ENCODE peak calls at places on chromosomes 13 and 19, in eight cellular contexts. H is activated CD4-positive, CD25-positive, alpha-beta regulatory T cell treated with anti-CD3 and anti-CD28 coated beads, Interleukin-2, amount 50 U/mL, for 72 hours; R is cardiac fibroblast; G is RWPE1; W is NCI-H2029; S is NCI-H1436; N is stimulated activated CD4-positive, alpha-beta T cell treated with anti-CD3 and anti-CD28 coated beads, Interleukin-4, amount 100 ng/mL, for 1 hour; C is fibroblast of lung. I is an unnamed sample.

GRCh38 chr19:30089086-30089665 is 147.1 kb downstream of the URI1 start:
- DNase-seq in H (no peak), R (no peak), G (no peak), W (no peak), S (no peak), N (no peak), C (no peak), I (no peak)

GRCh38 chr13:98528663-98529064 is 48.2 kb downstream of the STK24 start:
- DNase-seq in H (no peak), R (peak; percentile 26), G (peak; percentile 6), W (no peak), S (no peak), N (no peak), C (peak; percentile 63), I (no peak)

GRCh38 chr13:94305934-94306333 is 173.5 kb downstream of the DCT start:
- DNase-seq in H (no peak), R (no peak), G (no peak), W (no peak), S (no peak), N (no peak), C (peak; percentile 39), I (no peak)

GRCh38 chr19:10812902-10813404 is 23.1 kb downstream of the TMED1 start:
- DNase-seq in H (no peak), R (peak; percentile 95), G (peak; percentile 38), W (no peak), S (no peak), N (no peak), C (peak; percentile 96), I (no peak)

GRCh38 chr19:11210656-11210928 is 13.2 kb upstream of the KANK2 start:
- DNase-seq in H (no peak), R (no peak), G (no peak), W (no peak), S (no peak), N (no peak), C (no peak), I (no peak)

GRCh38 chr13:33340631-33341030 is 55.1 kb upstream of the STARD13 start:
- DNase-seq in H (no peak), R (peak; percentile 54), G (no peak), W (no peak), S (no peak), N (no peak), C (no peak), I (no peak)

GRCh38 chr19:50548191-50549058 is 19.8 kb downstream of the LRRC4B start:
- DNase-seq in H (no peak), R (no peak), G (no peak), W (no peak), S (no peak), N (no peak), C (no peak), I (no peak)

GRCh38 chr19:58544591-58545285 is 874 bp downstream of the TRIM28 start:
- DNase-seq in H (no peak), R (peak; percentile 65), G (peak; percentile 77), W (no peak), S (no peak), N (peak; percentile 77), C (peak; percentile 32), I (no peak)

GRCh38 chr13:96248103-96248502 is 158.2 kb downstream of the HS6ST3 start:
- DNase-seq in H (no peak), R (no peak), G (no peak), W (no peak), S (no peak), N (no peak), C (no peak), I (no peak)

GRCh38 chr13:83881917-83882625 is at the start of gene SLITRK1:
- DNase-seq in H (no peak), R (peak; percentile 50), G (peak; percentile 51), W (no peak), S (peak; percentile 42), N (no peak), C (peak; percentile 74), I (no peak)

GRCh38 chr13:45063261-45063870 is 56.9 kb upstream of the GTF2F2 start:
- DNase-seq in H (no peak), R (peak; percentile 78), G (no peak), W (no peak), S (no peak), N (no peak), C (peak; percentile 88), I (no peak)

GRCh38 chr19:54115071-54116063 is at the start of the genes PRPF31 and TFPT:
- DNase-seq in H (peak; percentile 90), R (peak; percentile 98), G (peak; percentile 99), W (peak; percentile 97), S (peak; percentile 99), N (peak; percentile 95), C (peak; percentile 98), I (peak; percentile 96)

GRCh38 chr19:41637484-41637883 is 10.6 kb upstream of the CEACAM4 start:
- DNase-seq in H (no peak), R (no peak), G (no peak), W (no peak), S (no peak), N (no peak), C (no peak), I (no peak)

GRCh38 chr13:114324334-114324733 is 10.0 kb downstream of the CHAMP1 start:
- DNase-seq in H (no peak), R (no peak), G (no peak), W (no peak), S (no peak), N (no peak), C (no peak), I (no peak)

GRCh38 chr19:33390120-33390907 is 16.8 kb downstream of the CEBPG start:
- DNase-seq in H (no peak), R (peak; percentile 84), G (no peak), W (no peak), S (no peak), N (no peak), C (peak; percentile 29), I (no peak)

GRCh38 chr19:2627319-2627829 is 75.1 kb downstream of the GNG7 start:
- DNase-seq in H (peak; percentile 65), R (peak; percentile 92), G (peak; percentile 95), W (peak; percentile 49), S (no peak), N (peak; percentile 57), C (peak; percentile 99), I (no peak)

GRCh38 chr19:36140289-36141038 is 598 bp downstream of the CAPNS1 start:
- DNase-seq in H (no peak), R (peak; percentile 64), G (peak; percentile 63), W (peak; percentile 76), S (peak; percentile 76), N (peak; percentile 48), C (peak; percentile 75), I (peak; percentile 72)

GRCh38 chr13:107644136-107644535 is 571.2 kb downstream of the LIG4 start:
- DNase-seq in H (no peak), R (no peak), G (no peak), W (peak; percentile 12), S (no peak), N (no peak), C (no peak), I (no peak)

GRCh38 chr13:57946361-57946760 is 314.8 kb downstream of the PCDH17 start:
- DNase-seq in H (no peak), R (no peak), G (no peak), W (no peak), S (no peak), N (no peak), C (no peak), I (no peak)

GRCh38 chr13:28199089-28199488 is 60.7 kb downstream of the PAN3 start:
- DNase-seq in H (no peak), R (no peak), G (no peak), W (no peak), S (no peak), N (no peak), C (no peak), I (no peak)

I was measured in NCI-H1930.